ENCODE peak calls at places on chromosomes 13 and 19, in seven cellular contexts. M, Q, Z, R, G, J and N are unnamed samples.

GRCh38 chr19:35478794-35479193 is 11.5 kb downstream of the KRTDAP start:
- DNase-seq in M (no peak), Q (no peak), Z (no peak), R (no peak), G (no peak), J (no peak), N (no peak)

GRCh38 chr19:47994209-47994802 is at the start of gene ELSPBP1:
- DNase-seq in M (no peak), Q (no peak), Z (no peak), R (no peak), G (no peak), J (no peak), N (no peak)

GRCh38 chr13:39370554-39370953 is 232.4 kb downstream of the LHFPL6 start:
- DNase-seq in M (no peak), Q (peak; percentile 22), Z (no peak), R (no peak), G (no peak), J (no peak), N (no peak)

GRCh38 chr19:52331757-52332156 is 4.3 kb upstream of the ZNF610 start:
- DNase-seq in M (peak; percentile 19), Q (no peak), Z (no peak), R (no peak), G (no peak), J (peak; percentile 15), N (no peak)

GRCh38 chr13:111630411-111630810 is 310.0 kb downstream of the TEX29 start:
- DNase-seq in M (no peak), Q (no peak), Z (no peak), R (no peak), G (no peak), J (no peak), N (peak; percentile 27)

GRCh38 chr13:30142502-30143211 is 164.7 kb downstream of the KATNAL1 start:
- DNase-seq in M (peak; percentile 98), Q (peak; percentile 57), Z (no peak), R (peak; percentile 26), G (peak; percentile 88), J (peak; percentile 94), N (no peak)

GRCh38 chr13:51995677-51996551 is 15.3 kb downstream of the ATP7B start:
- DNase-seq in M (peak; percentile 18), Q (no peak), Z (no peak), R (no peak), G (no peak), J (peak; percentile 19), N (no peak)

GRCh38 chr19:46660008-46660517 is 919 bp downstream of the DACT3 start:
- DNase-seq in M (no peak), Q (peak; percentile 59), Z (no peak), R (no peak), G (peak; percentile 74), J (no peak), N (no peak)

GRCh38 chr13:78121459-78122348 is 203.1 kb upstream of the EDNRB start:
- DNase-seq in M (peak; percentile 26), Q (peak; percentile 21), Z (no peak), R (peak; percentile 40), G (no peak), J (peak; percentile 83), N (peak; percentile 35)

GRCh38 chr13:44739539-44739938 is 163.4 kb upstream of the TSC22D1 start:
- DNase-seq in M (no peak), Q (no peak), Z (no peak), R (no peak), G (no peak), J (peak; percentile 14), N (no peak)

GRCh38 chr19:5086725-5087439 is 118.0 kb downstream of the KDM4B start:
- DNase-seq in M (no peak), Q (no peak), Z (no peak), R (no peak), G (no peak), J (no peak), N (peak; percentile 43)

GRCh38 chr13:19805765-19806164 is 23.0 kb upstream of the PSPC1 start:
- DNase-seq in M (no peak), Q (no peak), Z (no peak), R (no peak), G (no peak), J (no peak), N (no peak)

GRCh38 chr13:98761126-98761978 is 8.9 kb upstream of the SLC15A1 start:
- DNase-seq in M (peak; percentile 25), Q (no peak), Z (no peak), R (no peak), G (no peak), J (peak; percentile 85), N (no peak)

GRCh38 chr13:114339779-114340534 is 25.7 kb downstream of the CHAMP1 start:
- DNase-seq in M (no peak), Q (no peak), Z (no peak), R (peak; percentile 62), G (peak; percentile 74), J (peak; percentile 52), N (no peak)

GRCh38 chr13:47298506-47298905 is 401.7 kb upstream of the HTR2A start:
- DNase-seq in M (peak; percentile 65), Q (no peak), Z (no peak), R (no peak), G (no peak), J (peak; percentile 39), N (no peak)

GRCh38 chr19:18364826-18365528 is 21.0 kb upstream of the GDF15 start:
- DNase-seq in M (peak; percentile 100), Q (peak; percentile 66), Z (peak; percentile 89), R (no peak), G (peak; percentile 87), J (peak; percentile 100), N (no peak)

GRCh38 chr19:20359933-20360720 is 193.1 kb downstream of the ZNF486 start:
- DNase-seq in M (no peak), Q (no peak), Z (no peak), R (no peak), G (no peak), J (no peak), N (peak; percentile 64)

GRCh38 chr19:16232568-16232967 is 34.9 kb downstream of the AP1M1 start:
- DNase-seq in M (no peak), Q (no peak), Z (no peak), R (no peak), G (no peak), J (no peak), N (no peak)

GRCh38 chr19:52211926-52212571 is 22.2 kb downstream of the PPP2R1A start:
- DNase-seq in M (no peak), Q (no peak), Z (no peak), R (no peak), G (no peak), J (no peak), N (no peak)

GRCh38 chr19:44367024-44367423 is 10.5 kb upstream of the ZNF112 start:
- DNase-seq in M (no peak), Q (no peak), Z (no peak), R (no peak), G (no peak), J (peak; percentile 46), N (no peak)

GRCh38 chr13:74068471-74068870 is 65.7 kb downstream of the KLF12 start:
- DNase-seq in M (no peak), Q (no peak), Z (no peak), R (peak; percentile 26), G (no peak), J (no peak), N (no peak)

GRCh38 chr13:93660664-93661063 is 434.1 kb downstream of the GPC6 start:
- DNase-seq in M (no peak), Q (no peak), Z (no peak), R (no peak), G (no peak), J (no peak), N (no peak)

GRCh38 chr13:32955881-32956594 is 60.2 kb upstream of the KL start:
- DNase-seq in M (no peak), Q (no peak), Z (no peak), R (no peak), G (no peak), J (no peak), N (no peak)

GRCh38 chr13:112929778-112930055 is 39.3 kb upstream of the MCF2L start:
- DNase-seq in M (no peak), Q (no peak), Z (no peak), R (no peak), G (no peak), J (no peak), N (no peak)
- H3K27ac ChIP-seq in M (no peak overlapping the region), Q (no peak overlapping the region), Z (no peak overlapping the region), R (no peak overlapping the region), G (no peak overlapping the region), J (no peak overlapping the region), N (no peak overlapping the region)

DNA sequence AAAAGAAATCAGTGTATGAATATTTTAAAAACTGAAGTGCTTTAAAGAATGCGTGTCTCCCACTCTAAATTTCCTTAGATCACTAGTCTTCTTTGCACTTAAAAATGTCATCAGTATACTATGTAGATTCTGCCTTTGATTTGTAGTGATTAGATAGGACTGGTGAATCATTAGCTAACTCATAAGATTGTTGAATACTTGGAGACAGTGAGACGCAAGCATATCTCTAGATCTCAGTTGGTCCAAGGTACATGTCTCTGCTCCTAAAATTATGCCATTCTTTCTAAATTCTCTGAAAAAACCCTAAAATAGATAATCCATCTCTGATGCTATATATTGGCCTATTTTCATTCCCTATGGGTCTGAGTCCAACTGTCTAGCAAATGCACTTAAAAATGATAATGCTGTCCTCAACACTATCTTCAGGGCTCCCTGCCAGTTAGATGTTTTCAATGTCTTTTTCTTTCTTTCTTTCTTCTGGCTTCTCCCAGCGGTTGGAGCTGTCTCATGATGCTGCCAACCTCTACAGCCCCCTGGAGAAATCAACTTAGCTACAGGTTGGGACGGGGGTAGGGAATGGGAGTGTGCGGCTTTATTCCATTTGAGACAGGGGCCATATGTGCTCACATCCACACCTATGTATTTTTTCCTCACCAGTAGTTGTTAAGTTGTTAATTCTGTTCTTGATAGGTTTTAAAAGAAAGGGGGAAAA is 301.0 kb downstream of the NDFIP2 start:
- DNase-seq in M (peak; percentile 65), Q (no peak), Z (no peak), R (no peak), G (no peak), J (no peak), N (no peak)
- H3K27ac ChIP-seq in M (peak overlapping the region; percentile 37), Q (no peak overlapping the region), Z (peak overlapping the region; percentile 74), R (no peak overlapping the region), G (no peak overlapping the region), J (no peak overlapping the region), N (no peak overlapping the region)

GRCh38 chr19:3100747-3101730 is 6.9 kb downstream of the GNA11 start:
- DNase-seq in M (no peak), Q (no peak), Z (no peak), R (no peak), G (no peak), J (no peak), N (no peak)
- H3K27ac ChIP-seq in M (no peak overlapping the region), Q (no peak overlapping the region), Z (no peak overlapping the region), R (no peak overlapping the region), G (peak overlapping the region; percentile 86), J (no peak overlapping the region), N (no peak overlapping the region)

DNA sequence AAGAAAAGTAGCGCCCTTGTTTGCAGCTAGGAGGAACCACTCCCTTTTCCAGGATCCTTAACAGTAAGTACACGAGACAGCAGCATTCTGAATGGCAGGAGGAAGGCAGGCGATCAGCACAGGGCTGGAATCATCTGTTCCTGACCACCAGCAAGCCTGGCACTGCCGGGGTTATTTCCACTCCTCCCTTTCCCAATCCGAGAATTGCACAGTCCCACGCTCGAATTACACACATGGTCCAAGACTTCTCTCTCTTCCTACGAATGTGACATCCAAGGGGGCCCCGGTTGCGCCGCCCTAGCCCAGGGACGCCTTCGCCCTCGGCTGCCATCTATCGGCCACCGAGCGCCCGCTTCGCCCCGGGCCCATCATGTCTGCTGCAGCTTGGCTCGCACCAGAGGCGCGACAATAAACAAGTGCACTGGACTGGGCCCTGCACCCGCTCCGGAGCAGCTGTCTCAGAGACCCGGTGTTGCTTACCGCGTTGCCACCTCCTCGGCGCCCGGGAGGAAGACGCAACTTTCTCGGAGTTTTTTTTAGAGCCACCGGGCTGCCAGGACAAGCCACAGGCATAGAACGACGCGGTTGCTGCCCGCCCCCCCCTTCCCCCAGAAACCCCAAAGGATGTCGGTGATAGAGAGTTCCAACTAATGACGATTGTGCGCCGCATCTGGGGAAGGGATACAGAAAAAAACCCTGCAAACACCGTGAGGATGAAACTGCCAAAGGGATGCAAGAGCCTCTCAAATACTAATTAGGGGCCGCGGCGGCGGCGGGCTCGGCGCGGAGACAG is at the start of gene SLITRK5:
- DNase-seq in M (peak; percentile 42), Q (no peak), Z (no peak), R (peak; percentile 52), G (peak; percentile 80), J (peak; percentile 90), N (no peak)
- H3K27ac ChIP-seq in M (no peak within 1 kb of the TSS), Q (no peak within 1 kb of the TSS), Z (peak within 1 kb of the TSS; percentile 70), R (no peak within 1 kb of the TSS), G (no peak within 1 kb of the TSS), J (no peak within 1 kb of the TSS), N (no peak within 1 kb of the TSS)